ENCODE peak calls at places on chromosomes 3 and 15, in five cellular contexts. V is NT2/D1, M is upper lobe of right lung, W is Peyer's patch, R is ascending aorta. L is an unnamed sample.
A peak's percentile ranks its signal among the peaks of the same experiment; 100 is the strongest.

GRCh38 chr3:192435241-192435640 is 292.1 kb downstream of the FGF12 start:
- DNase-seq in V (no peak), M (no peak), W (no peak), R (no peak), L (no peak)

GRCh38 chr3:51585871-51586270 is 47.4 kb downstream of the RAD54L2 start:
- DNase-seq in V (no peak), M (no peak), W (no peak), R (no peak), L (no peak)

GRCh38 chr3:118548434-118548833 is 486.2 kb downstream of the IGSF11 start:
- DNase-seq in V (no peak), M (no peak), W (no peak), R (no peak), L (no peak)

GRCh38 chr3:12392101-12392878 is 92.0 kb upstream of the TSEN2 start:
- DNase-seq in V (no peak), M (no peak), W (no peak), R (no peak), L (no peak)

GRCh38 chr3:159860269-159860668 is 128.4 kb upstream of the IL12A start:
- DNase-seq in V (no peak), M (no peak), W (no peak), R (no peak), L (no peak)

GRCh38 chr3:114418107-114418506 is 124.3 kb downstream of the TIGIT start:
- DNase-seq in V (no peak), M (no peak), W (no peak), R (no peak), L (no peak)

GRCh38 chr15:91593081-91593480 is 260.4 kb upstream of the SLCO3A1 start:
- DNase-seq in V (no peak), M (no peak), W (no peak), R (no peak), L (no peak)

GRCh38 chr15:25789206-25789605 is 73.9 kb downstream of the ATP10A start:
- DNase-seq in V (no peak), M (no peak), W (no peak), R (no peak), L (no peak)

GRCh38 chr3:2735392-2735894 is 374.7 kb downstream of the IL5RA start:
- DNase-seq in V (no peak), M (no peak), W (no peak), R (no peak), L (no peak)

GRCh38 chr15:96347181-96348111 is 16.9 kb downstream of the NR2F2 start:
- DNase-seq in V (no peak), M (no peak), W (no peak), R (no peak), L (no peak)

GRCh38 chr3:155497930-155498647 is 204.6 kb upstream of the STRIT1 start:
- DNase-seq in V (no peak), M (no peak), W (no peak), R (no peak), L (no peak)

GRCh38 chr3:15427981-15428380 is 583 bp downstream of the EAF1 start:
- DNase-seq in V (no peak), M (no peak), W (no peak), R (no peak), L (no peak)

GRCh38 chr15:66287461-66288055 is 5.8 kb upstream of the DIS3L start:
- DNase-seq in V (no peak), M (no peak), W (no peak), R (no peak), L (peak; percentile 58)

GRCh38 chr15:81897011-81897677 is 148.7 kb downstream of the MEX3B start:
- DNase-seq in V (no peak), M (no peak), W (no peak), R (no peak), L (no peak)

GRCh38 chr3:190432216-190432615 is 17.5 kb downstream of the TMEM207 start:
- DNase-seq in V (no peak), M (no peak), W (no peak), R (no peak), L (no peak)

GRCh38 chr3:197353867-197354180 is 55.4 kb upstream of the DLG1 start:
- DNase-seq in V (no peak), M (no peak), W (no peak), R (no peak), L (no peak)

GRCh38 chr15:58704155-58704825 is 45.2 kb downstream of the ADAM10 start:
- DNase-seq in V (no peak), M (no peak), W (no peak), R (no peak), L (no peak)

GRCh38 chr15:78492841-78493240 is 14.5 kb upstream of the HYKK start:
- DNase-seq in V (no peak), M (no peak), W (no peak), R (no peak), L (no peak)

GRCh38 chr15:50148362-50148963 is 29.4 kb upstream of the ATP8B4 start:
- DNase-seq in V (peak; percentile 70), M (no peak), W (no peak), R (no peak), L (peak; percentile 85)

GRCh38 chr3:127899200-127899599 is 15.8 kb upstream of the KBTBD12 start:
- DNase-seq in V (no peak), M (no peak), W (no peak), R (no peak), L (no peak)

GRCh38 chr3:160221019-160221418 is 4.2 kb upstream of the C3orf80 start:
- DNase-seq in V (no peak), M (no peak), W (no peak), R (no peak), L (no peak)

GRCh38 chr3:114112696-114113095 is 56.2 kb downstream of the QTRT2 start:
- DNase-seq in V (no peak), M (no peak), W (no peak), R (no peak), L (peak; percentile 50)

GRCh38 chr3:23174426-23175039 is 28.6 kb upstream of the UBE2E2 start:
- DNase-seq in V (no peak), M (no peak), W (no peak), R (no peak), L (no peak)

GRCh38 chr3:56347219-56347871 is 120.9 kb downstream of the ERC2 start:
- DNase-seq in V (peak; percentile 55), M (peak; percentile 63), W (no peak), R (no peak), L (peak; percentile 72)

GRCh38 chr3:174408310-174408709 is 450.8 kb upstream of the NAALADL2 start:
- DNase-seq in V (no peak), M (no peak), W (no peak), R (no peak), L (no peak)

GRCh38 chr3:110925804-110926203 is 145.8 kb upstream of the NECTIN3 start:
- DNase-seq in V (no peak), M (no peak), W (no peak), R (no peak), L (no peak)

GRCh38 chr15:58512522-58512921 is 80.7 kb downstream of the LIPC start:
- DNase-seq in V (no peak), M (no peak), W (no peak), R (no peak), L (no peak)

GRCh38 chr15:55654541-55654940 is 66.4 kb upstream of the PYGO1 start:
- DNase-seq in V (no peak), M (no peak), W (no peak), R (no peak), L (no peak)

GRCh38 chr3:183267140-183267539 is 14.1 kb downstream of the B3GNT5 start:
- DNase-seq in V (no peak), M (no peak), W (no peak), R (no peak), L (no peak)

GRCh38 chr3:171184372-171184771 is 157.9 kb upstream of the SLC2A2 start:
- DNase-seq in V (no peak), M (no peak), W (no peak), R (no peak), L (no peak)

GRCh38 chr15:38671675-38672141 is 107.1 kb upstream of the RASGRP1 start:
- DNase-seq in V (no peak), M (no peak), W (peak; percentile 42), R (no peak), L (no peak)

GRCh38 chr3:136811701-136812100 is 7.2 kb upstream of the SLC35G2 start:
- DNase-seq in V (no peak), M (no peak), W (no peak), R (no peak), L (no peak)

GRCh38 chr3:13140596-13140995 is 67.4 kb upstream of the IQSEC1 start:
- DNase-seq in V (no peak), M (peak; percentile 45), W (no peak), R (no peak), L (no peak)

GRCh38 chr3:137582484-137582883 is 181.6 kb upstream of the SOX14 start:
- DNase-seq in V (peak; percentile 87), M (no peak), W (no peak), R (no peak), L (peak; percentile 67)

GRCh38 chr3:155188036-155188435 is 105.4 kb downstream of the STRIT1 start:
- DNase-seq in V (no peak), M (no peak), W (no peak), R (no peak), L (no peak)

GRCh38 chr3:44661189-44661588 is 12.7 kb downstream of the ZNF35 start:
- DNase-seq in V (no peak), M (no peak), W (no peak), R (no peak), L (no peak)

GRCh38 chr3:44665173-44665572 is 16.6 kb downstream of the ZNF35 start:
- DNase-seq in V (no peak), M (no peak), W (no peak), R (no peak), L (no peak)

GRCh38 chr3:44659015-44659414 is 10.5 kb downstream of the ZNF35 start:
- DNase-seq in V (no peak), M (no peak), W (no peak), R (no peak), L (no peak)

GRCh38 chr3:44659434-44659833 is 10.9 kb downstream of the ZNF35 start:
- DNase-seq in V (no peak), M (no peak), W (no peak), R (no peak), L (no peak)
- H3K9me3 ChIP-seq in V (peaks cover 38% of the 10 kb centered on the region), M (peaks cover 4% of the 10 kb centered on the region), W (no peaks in the 10 kb centered on the region), R (peaks cover 16% of the 10 kb centered on the region), L (peaks cover 4% of the 10 kb centered on the region)

GRCh38 chr3:31978553-31978952 is 2.5 kb downstream of the OSBPL10 start:
- DNase-seq in V (no peak), M (no peak), W (no peak), R (no peak), L (no peak)
- H3K4me1 ChIP-seq in V (no peaks in the 10 kb centered on the region), M (peaks cover 18% of the 10 kb centered on the region), W (peaks cover 12% of the 10 kb centered on the region), R (no peaks in the 10 kb centered on the region), L (peaks cover 13% of the 10 kb centered on the region)

GRCh38 chr15:27770086-27770607 is 329.0 kb downstream of the OCA2 start:
- DNase-seq in V (no peak), M (no peak), W (no peak), R (no peak), L (no peak)
- H3K9me3 ChIP-seq in V (peaks cover 14% of the 10 kb centered on the region), M (no peaks in the 10 kb centered on the region), W (no peaks in the 10 kb centered on the region), R (no peaks in the 10 kb centered on the region), L (no peaks in the 10 kb centered on the region)

GRCh38 chr15:101126618-101127502 is 125.0 kb downstream of the CHSY1 start:
- DNase-seq in V (no peak), M (no peak), W (no peak), R (no peak), L (peak; percentile 26)

GRCh38 chr15:101127503-101128076 is 124.3 kb downstream of the CHSY1 start:
- DNase-seq in V (no peak), M (no peak), W (peak; percentile 41), R (peak; percentile 63), L (peak; percentile 71)

GRCh38 chr15:101123222-101123910 is 128.5 kb downstream of the CHSY1 start:
- DNase-seq in V (no peak), M (no peak), W (no peak), R (no peak), L (no peak)

GRCh38 chr15:101122806-101123205 is 129.0 kb downstream of the CHSY1 start:
- DNase-seq in V (no peak), M (no peak), W (no peak), R (no peak), L (no peak)

GRCh38 chr15:101124731-101125558 is 126.9 kb downstream of the CHSY1 start:
- DNase-seq in V (no peak), M (no peak), W (no peak), R (no peak), L (no peak)
- H3K4me1 ChIP-seq in V (peaks cover 18% of the 10 kb centered on the region), M (peaks cover 43% of the 10 kb centered on the region), W (peaks cover 31% of the 10 kb centered on the region), R (peaks cover 29% of the 10 kb centered on the region), L (peaks cover 16% of the 10 kb centered on the region)